ENCODE peak calls at places on chromosomes 4 and X, in five cellular contexts. One of them, this sample, is unnamed.

GRCh38 chr4:10753326-10753725 is 68.8 kb upstream of the CLNK start:
- DNase-seq in HepG2: no peak
- DNase-seq in Panc1: no peak
- DNase-seq in HCT116: no peak
- DNase-seq in GM12878: no peak
- DNase-seq in this sample: no peak

GRCh38 chr4:169723207-169723606 is 34.5 kb downstream of the HPF1 start:
- DNase-seq in GM12878: no peak
- DNase-seq in HCT116: no peak
- DNase-seq in Panc1: no peak
- DNase-seq in HepG2: peak
- DNase-seq in this sample: no peak

GRCh38 chr4:158002203-158002602 is 170.6 kb downstream of the GASK1B start:
- DNase-seq in Panc1: no peak
- DNase-seq in HepG2: no peak
- DNase-seq in GM12878: no peak
- DNase-seq in HCT116: no peak
- DNase-seq in this sample: no peak

GRCh38 chrX:9149831-9150230 is 115.9 kb upstream of the FAM9B start:
- DNase-seq in GM12878: no peak
- DNase-seq in HCT116: no peak
- DNase-seq in HepG2: no peak
- DNase-seq in Panc1: no peak
- DNase-seq in this sample: no peak

GRCh38 chr4:48756689-48757220 is 23.3 kb downstream of the FRYL start:
- DNase-seq in GM12878: no peak
- DNase-seq in HCT116: no peak
- DNase-seq in HepG2: no peak
- DNase-seq in Panc1: no peak
- DNase-seq in this sample: no peak

GRCh38 chr4:182207806-182208483 is 35.3 kb upstream of the TENM3 start:
- DNase-seq in GM12878: no peak
- DNase-seq in HCT116: no peak
- DNase-seq in HepG2: no peak
- DNase-seq in Panc1: peak
- DNase-seq in this sample: no peak

GRCh38 chr4:88969271-88969670 is 87.7 kb downstream of the FAM13A start:
- DNase-seq in GM12878: no peak
- DNase-seq in HCT116: no peak
- DNase-seq in HepG2: peak
- DNase-seq in Panc1: no peak
- DNase-seq in this sample: no peak

GRCh38 chrX:53283099-53283498 is 1.7 kb upstream of the IQSEC2 start:
- DNase-seq in HepG2: no peak
- DNase-seq in HCT116: no peak
- DNase-seq in GM12878: no peak
- DNase-seq in Panc1: no peak
- DNase-seq in this sample: no peak

GRCh38 chr4:29423836-29424721 is 1296.1 kb upstream of the PCDH7 start:
- DNase-seq in HepG2: no peak
- DNase-seq in Panc1: peak
- DNase-seq in GM12878: no peak
- DNase-seq in HCT116: peak
- DNase-seq in this sample: no peak

GRCh38 chrX:153646620-153647373 is at the start of gene DUSP9:
- DNase-seq in GM12878: no peak
- DNase-seq in HepG2: peak
- DNase-seq in HCT116: no peak
- DNase-seq in Panc1: no peak
- DNase-seq in this sample: no peak

GRCh38 chr4:127140306-127140705 is 492.5 kb upstream of the INTU start:
- DNase-seq in Panc1: no peak
- DNase-seq in GM12878: no peak
- DNase-seq in HepG2: no peak
- DNase-seq in HCT116: no peak
- DNase-seq in this sample: no peak

GRCh38 chr4:119550857-119551532 is 77.6 kb downstream of the PDE5A start:
- DNase-seq in GM12878: no peak
- DNase-seq in HepG2: no peak
- DNase-seq in Panc1: no peak
- DNase-seq in HCT116: no peak
- DNase-seq in this sample: no peak

GRCh38 chr4:42152507-42153504 is at the start of gene BEND4:
- DNase-seq in HCT116: no peak
- DNase-seq in HepG2: no peak
- DNase-seq in GM12878: no peak
- DNase-seq in Panc1: no peak
- DNase-seq in this sample: peak
- TF ChIP-seq CTCF in HCT116: no peak
- TF ChIP-seq CTCF in HepG2: no peak
- TF ChIP-seq CTCF in GM12878: no peak
- TF ChIP-seq CTCF in Panc1: no peak
- TF ChIP-seq CTCF in this sample: no peak

DNA sequence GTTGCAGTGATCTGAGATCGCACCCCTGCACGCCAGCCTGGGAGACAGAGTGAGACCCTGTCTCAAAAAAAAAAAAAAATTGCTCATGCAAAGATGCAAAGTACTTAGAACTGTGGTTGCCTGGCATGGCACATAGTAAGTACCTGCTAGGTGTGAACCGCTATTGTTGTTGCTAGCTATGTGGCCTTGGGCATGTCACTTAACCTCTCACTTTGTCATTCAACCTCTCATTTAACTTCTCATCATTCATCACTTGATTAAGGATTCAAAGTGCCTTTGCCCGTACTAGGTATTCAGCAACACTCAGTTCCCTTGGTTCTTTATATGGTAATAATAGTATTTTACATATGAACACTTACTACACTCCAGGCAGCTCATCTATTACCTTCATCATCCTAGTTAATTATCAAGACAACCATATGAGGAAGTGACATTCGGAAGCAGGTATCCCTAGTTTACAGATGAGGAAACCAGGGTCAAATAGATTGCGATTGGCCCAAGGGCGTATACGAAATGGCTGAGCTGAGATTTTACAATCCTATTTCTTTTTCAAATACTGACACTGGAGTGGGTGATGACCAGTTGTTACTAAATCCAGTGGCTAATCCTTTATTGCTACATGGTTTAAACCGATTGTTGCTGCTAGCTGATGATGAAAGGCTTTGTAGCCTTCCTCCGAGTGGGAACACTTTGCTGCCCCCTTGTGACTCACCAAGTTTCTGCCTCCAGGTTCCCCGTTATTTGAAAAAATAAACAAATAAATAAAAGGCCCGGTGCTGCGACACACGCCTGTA is 28.8 kb upstream of the SOWAHD start:
- DNase-seq in HepG2: peak
- DNase-seq in HCT116: peak
- DNase-seq in GM12878: peak
- DNase-seq in Panc1: peak
- DNase-seq in this sample: peak
- TF ChIP-seq SIN3A in HepG2: no peak
- TF ChIP-seq SIN3A in HCT116: no peak
- TF ChIP-seq SIN3A in GM12878: no peak
- TF ChIP-seq SIN3A in Panc1: no peak
- TF ChIP-seq SIN3A in this sample: no peak

GRCh38 chrX:48665991-48666390 is 17.6 kb upstream of the WAS start:
- DNase-seq in HCT116: no peak
- DNase-seq in GM12878: no peak
- DNase-seq in Panc1: no peak
- DNase-seq in HepG2: no peak
- DNase-seq in this sample: no peak
- TF ChIP-seq CTCF in HCT116: no peak
- TF ChIP-seq CTCF in GM12878: no peak
- TF ChIP-seq CTCF in Panc1: no peak
- TF ChIP-seq CTCF in HepG2: no peak
- TF ChIP-seq CTCF in this sample: no peak

GRCh38 chr4:7159923-7160322 is 32.4 kb upstream of the SORCS2 start:
- DNase-seq in HepG2: peak
- DNase-seq in GM12878: no peak
- DNase-seq in Panc1: no peak
- DNase-seq in HCT116: no peak
- DNase-seq in this sample: no peak
- TF ChIP-seq SIN3A in HepG2: no peak
- TF ChIP-seq SIN3A in GM12878: no peak
- TF ChIP-seq SIN3A in Panc1: no peak
- TF ChIP-seq SIN3A in HCT116: no peak
- TF ChIP-seq SIN3A in this sample: no peak

This sample was measured in H1.